ENCODE peak calls at places on chromosomes 6 and 20, in four cellular contexts. T is endodermal cell, W is Panc1, F is fibroblast of lung. P is an unnamed sample.

GRCh38 chr6:113824863-113825262 is 32.3 kb upstream of the MARCKS start:
- DNase-seq in F (no peak), T (no peak), W (no peak), P (no peak)

GRCh38 chr20:23021941-23022340 is 13.2 kb upstream of the SSTR4 start:
- DNase-seq in F (no peak), T (no peak), W (no peak), P (no peak)

GRCh38 chr6:71406871-71407860 is 118.6 kb downstream of the OGFRL1 start:
- DNase-seq in F (no peak), T (peak), W (peak), P (no peak)

GRCh38 chr6:45930419-45931059 is 85.1 kb downstream of the CLIC5 start:
- DNase-seq in F (peak), T (peak), W (peak), P (peak)

GRCh38 chr6:152232494-152233151 is 404.5 kb downstream of the SYNE1 start:
- DNase-seq in W (no peak), F (peak), T (no peak), P (peak)

GRCh38 chr6:130366011-130366963 is at the start of gene TMEM200A:
- DNase-seq in F (peak), T (peak), W (no peak), P (peak)

GRCh38 chr20:20824924-20825584 is 112.6 kb upstream of the RALGAPA2 start:
- DNase-seq in T (peak), W (no peak), F (no peak), P (peak)

GRCh38 chr6:75296811-75297779 is 12.5 kb upstream of the TMEM30A start:
- DNase-seq in W (peak), T (no peak), F (peak), P (no peak)

GRCh38 chr6:154428892-154429291 is 72.3 kb upstream of the IPCEF1 start:
- DNase-seq in W (no peak), F (peak), T (no peak), P (no peak)

GRCh38 chr6:37204014-37204751 is 34.2 kb downstream of the PIM1 start:
- DNase-seq in W (no peak), T (no peak), F (peak), P (no peak)

GRCh38 chr6:28922841-28923317 is 906 bp downstream of the TRIM27 start:
- DNase-seq in F (peak), T (no peak), W (no peak), P (peak)

GRCh38 chr20:7841967-7842301 is 98.3 kb downstream of the HAO1 start:
- DNase-seq in W (peak), F (peak), T (peak), P (peak)

GRCh38 chr6:144364727-144365126 is 79.6 kb downstream of the UTRN start:
- DNase-seq in W (no peak), F (no peak), T (no peak), P (no peak)

GRCh38 chr6:169146536-169146935 is 107.1 kb downstream of the THBS2 start:
- DNase-seq in W (no peak), T (no peak), F (no peak), P (no peak)

GRCh38 chr6:134447883-134448387 is 130.0 kb upstream of the SGK1 start:
- DNase-seq in F (peak), T (no peak), W (no peak), P (peak)

GRCh38 chr20:38790210-38791053 is 15.1 kb upstream of the PPP1R16B start:
- DNase-seq in F (peak), T (peak), W (no peak), P (peak)

GRCh38 chr6:170112583-170112860 is 178.4 kb downstream of the DLL1 start:
- DNase-seq in F (no peak), T (no peak), W (no peak), P (no peak)

GRCh38 chr6:1424306-1424927 is 35.0 kb downstream of the FOXF2 start:
- DNase-seq in T (peak), F (peak), W (peak), P (peak)

GRCh38 chr6:17705428-17705777 is 1.3 kb downstream of the NUP153 start:
- DNase-seq in T (peak), W (no peak), F (peak), P (peak)

GRCh38 chr6:166439366-166440091 is 56.8 kb upstream of the MPC1 start:
- DNase-seq in T (no peak), F (no peak), W (no peak), P (no peak)

GRCh38 chr6:25971187-25971811 is 8.7 kb downstream of the TRIM38 start:
- DNase-seq in F (peak), T (no peak), W (peak), P (peak)

GRCh38 chr6:45923831-45924391 is 91.7 kb downstream of the CLIC5 start:
- DNase-seq in T (peak), W (no peak), F (peak), P (peak)

GRCh38 chr6:36139991-36140710 is 9.8 kb downstream of the MAPK13 start:
- DNase-seq in T (peak), F (no peak), W (no peak), P (no peak)

GRCh38 chr6:87230801-87231200 is 75.4 kb downstream of the ZNF292 start:
- DNase-seq in T (no peak), W (no peak), F (no peak), P (no peak)

GRCh38 chr6:36639171-36639808 is 39.2 kb upstream of the CDKN1A start:
- DNase-seq in F (no peak), T (no peak), W (no peak), P (no peak)

GRCh38 chr20:52103911-52104545 is 87.6 kb downstream of the ZFP64 start:
- DNase-seq in F (peak), T (peak), W (no peak), P (peak)

GRCh38 chr6:53986165-53986720 is 125.0 kb upstream of the MLIP start:
- DNase-seq in F (peak), T (peak), W (peak), P (peak)

GRCh38 chr20:64057628-64058498 is 5.1 kb upstream of the TCEA2 start:
- DNase-seq in W (no peak), T (peak), F (no peak), P (peak)

GRCh38 chr20:19706463-19706862 is 51.6 kb upstream of the RIN2 start:
- DNase-seq in W (no peak), T (no peak), F (no peak), P (no peak)

GRCh38 chr20:24651171-24651972 is 181.9 kb downstream of the SYNDIG1 start:
- DNase-seq in W (no peak), F (peak), T (no peak), P (peak)

DNA sequence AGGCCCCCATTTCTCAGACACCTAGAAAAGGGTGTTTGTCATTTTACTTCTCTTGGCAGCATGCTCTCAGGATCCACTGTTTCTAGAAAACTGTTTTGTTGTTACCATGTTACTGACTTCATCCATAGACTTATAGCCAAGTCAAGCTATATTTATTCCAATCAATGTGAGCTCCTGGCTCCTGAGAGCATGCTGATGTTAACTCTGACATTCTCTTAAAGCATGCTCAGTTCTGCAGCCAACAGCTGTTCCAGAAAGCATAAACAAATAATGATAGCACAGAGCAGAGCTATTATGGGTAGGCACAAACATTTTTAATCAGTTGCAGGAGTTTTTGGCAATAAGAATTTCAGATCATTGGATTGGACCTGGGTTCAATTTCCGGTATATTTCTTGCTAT is 92.4 kb upstream of the CEP85L start:
- DNase-seq in F (peak), T (no peak), W (no peak), P (no peak)
- H3K27ac ChIP-seq in F (peak), T (no peak), W (no peak), P (no peak)

GRCh38 chr6:16671302-16672289 is 89.7 kb downstream of the ATXN1 start:
- DNase-seq in W (no peak), F (no peak), T (no peak), P (no peak)

GRCh38 chr6:16673011-16673797 is 88.1 kb downstream of the ATXN1 start:
- DNase-seq in F (no peak), W (no peak), T (no peak), P (no peak)

GRCh38 chr6:16670183-16670582 is 91.1 kb downstream of the ATXN1 start:
- DNase-seq in W (no peak), F (no peak), T (no peak), P (no peak)

GRCh38 chr6:16669227-16669626 is 92.0 kb downstream of the ATXN1 start:
- DNase-seq in F (peak), W (no peak), T (no peak), P (peak)

GRCh38 chr6:16670617-16671051 is 90.6 kb downstream of the ATXN1 start:
- DNase-seq in W (no peak), F (no peak), T (no peak), P (no peak)
- H3K27ac ChIP-seq in W (peak), F (no peak), T (no peak), P (no peak)

GRCh38 chr6:39425346-39426056 is 103.0 kb upstream of the KCNK16 start:
- DNase-seq in T (no peak), W (no peak), F (no peak), P (no peak)
- H3K27ac ChIP-seq in T (peak), W (no peak), F (no peak), P (peak)

GRCh38 chr6:43373252-43373875 is 3.9 kb upstream of the ZNF318 start:
- DNase-seq in W (no peak), F (no peak), T (peak), P (no peak)

GRCh38 chr6:43369174-43370002 is at the start of gene ZNF318:
- DNase-seq in T (peak), W (peak), F (peak), P (peak)

GRCh38 chr6:43367245-43367984 is 2.0 kb downstream of the ZNF318 start:
- DNase-seq in W (no peak), F (no peak), T (no peak), P (no peak)

GRCh38 chr6:43368517-43369160 is 808 bp downstream of the ZNF318 start:
- DNase-seq in T (peak), F (peak), W (no peak), P (peak)
- H3K27ac ChIP-seq in T (peak), F (peak), W (peak), P (peak)

P was measured in brain microvascular endothelial cell.